ENCODE peak calls at places on chromosomes 16 and 17, in nine cellular contexts. M is tibial artery, B is AG10803, D is ovary, G is psoas muscle, Z is glutamatergic neuron, X is right lobe of liver, U is HFFc6, F is OCI-LY7. S is an unnamed sample.

GRCh38 chr17:61331886-61332285 is 67.8 kb upstream of the TBX2 start:
- DNase-seq in M (peak), B (peak), D (no peak), G (no peak), Z (no peak), X (no peak), U (no peak), F (no peak), S (no peak)

GRCh38 chr16:29994613-29995329 is 646 bp downstream of the HIRIP3 start:
- DNase-seq in M (peak), B (peak), D (peak), G (peak), Z (peak), X (peak), U (peak), F (no peak), S (peak)

GRCh38 chr16:69930117-69930776 is 20.9 kb upstream of the CLEC18A start:
- DNase-seq in M (peak), B (peak), D (peak), G (peak), Z (no peak), X (no peak), U (peak), F (peak), S (peak)

GRCh38 chr16:70651524-70651923 is 5.2 kb downstream of the IL34 start:
- DNase-seq in M (no peak), B (no peak), D (no peak), G (no peak), Z (no peak), X (no peak), U (no peak), F (no peak), S (no peak)

GRCh38 chr17:44334315-44335181 is 9.9 kb upstream of the SLC25A39 start:
- DNase-seq in M (no peak), B (no peak), D (no peak), G (no peak), Z (no peak), X (no peak), U (no peak), F (peak), S (no peak)

GRCh38 chr16:23453338-23454052 is 506 bp upstream of the COG7 start:
- DNase-seq in M (no peak), B (no peak), D (no peak), G (no peak), Z (no peak), X (no peak), U (no peak), F (no peak), S (no peak)

GRCh38 chr17:43832168-43832975 is 574 bp downstream of the MPP3 start:
- DNase-seq in M (peak), B (peak), D (peak), G (peak), Z (peak), X (peak), U (peak), F (no peak), S (peak)

GRCh38 chr17:68792873-68793272 is 162.3 kb downstream of the ABCA8 start:
- DNase-seq in M (no peak), B (no peak), D (no peak), G (no peak), Z (no peak), X (peak), U (no peak), F (no peak), S (no peak)

GRCh38 chr17:76444518-76445311 is 8.2 kb downstream of the UBE2O start:
- DNase-seq in M (peak), B (no peak), D (no peak), G (no peak), Z (peak), X (no peak), U (no peak), F (no peak), S (no peak)

GRCh38 chr16:71637398-71637797 is 11.4 kb downstream of the MARVELD3 start:
- DNase-seq in M (no peak), B (peak), D (no peak), G (no peak), Z (no peak), X (no peak), U (peak), F (no peak), S (no peak)

GRCh38 chr16:4383591-4384495 is 12.2 kb downstream of the VASN start:
- DNase-seq in M (peak), B (no peak), D (no peak), G (no peak), Z (peak), X (no peak), U (no peak), F (no peak), S (no peak)

GRCh38 chr17:39352986-39353385 is 48.4 kb downstream of the FBXL20 start:
- DNase-seq in M (no peak), B (no peak), D (no peak), G (no peak), Z (no peak), X (no peak), U (no peak), F (no peak), S (no peak)

GRCh38 chr16:66950971-66951790 is 9.9 kb upstream of the CES3 start:
- DNase-seq in M (no peak), B (no peak), D (no peak), G (no peak), Z (no peak), X (no peak), U (no peak), F (no peak), S (no peak)

GRCh38 chr17:41959336-41960095 is 7.1 kb upstream of the CNP start:
- DNase-seq in M (no peak), B (peak), D (peak), G (no peak), Z (peak), X (no peak), U (peak), F (peak), S (peak)

GRCh38 chr17:63529711-63530556 is 6.8 kb downstream of the KCNH6 start:
- DNase-seq in M (no peak), B (no peak), D (no peak), G (no peak), Z (no peak), X (no peak), U (no peak), F (no peak), S (no peak)

GRCh38 chr17:75832652-75833400 is 11.4 kb downstream of the UNC13D start:
- DNase-seq in M (no peak), B (no peak), D (no peak), G (no peak), Z (peak), X (no peak), U (no peak), F (peak), S (no peak)

GRCh38 chr17:81968396-81968745 is 7.4 kb upstream of the NOTUM start:
- DNase-seq in M (no peak), B (no peak), D (no peak), G (no peak), Z (no peak), X (no peak), U (no peak), F (no peak), S (no peak)

GRCh38 chr16:13997526-13997925 is 73.6 kb upstream of the MRTFB start:
- DNase-seq in M (no peak), B (no peak), D (no peak), G (no peak), Z (no peak), X (no peak), U (no peak), F (no peak), S (no peak)

GRCh38 chr17:38851434-38851833 is 2.1 kb downstream of the RPL23 start:
- DNase-seq in M (no peak), B (no peak), D (no peak), G (no peak), Z (no peak), X (no peak), U (no peak), F (no peak), S (no peak)

GRCh38 chr17:76174072-76174471 is 33.0 kb upstream of the FOXJ1 start:
- DNase-seq in M (no peak), B (no peak), D (no peak), G (no peak), Z (no peak), X (no peak), U (no peak), F (no peak), S (no peak)

GRCh38 chr17:9666461-9667050 is 21.2 kb downstream of the USP43 start:
- DNase-seq in M (no peak), B (peak), D (no peak), G (no peak), Z (no peak), X (no peak), U (no peak), F (no peak), S (no peak)

GRCh38 chr17:45334231-45334630 is 17.4 kb upstream of the MAP3K14 start:
- DNase-seq in M (peak), B (no peak), D (no peak), G (no peak), Z (no peak), X (no peak), U (no peak), F (peak), S (no peak)

GRCh38 chr17:1111599-1112443 is 68.0 kb downstream of the ABR start:
- DNase-seq in M (no peak), B (peak), D (no peak), G (no peak), Z (no peak), X (no peak), U (no peak), F (no peak), S (no peak)

GRCh38 chr16:84088695-84089395 is 27.9 kb downstream of the MBTPS1 start:
- DNase-seq in M (no peak), B (peak), D (no peak), G (no peak), Z (peak), X (no peak), U (no peak), F (peak), S (no peak)

GRCh38 chr16:47927330-47927729 is 228.5 kb downstream of the ABCC12 start:
- DNase-seq in M (no peak), B (peak), D (no peak), G (no peak), Z (no peak), X (no peak), U (peak), F (no peak), S (no peak)

GRCh38 chr16:57999366-57999970 is 1.0 kb downstream of the ZNF319 start:
- DNase-seq in M (no peak), B (peak), D (no peak), G (no peak), Z (peak), X (peak), U (no peak), F (peak), S (no peak)

GRCh38 chr17:64041912-64042311 is 21.5 kb upstream of the ICAM2 start:
- DNase-seq in M (no peak), B (no peak), D (no peak), G (no peak), Z (no peak), X (no peak), U (no peak), F (no peak), S (no peak)

GRCh38 chr16:842061-842476 is 41.5 kb upstream of the GNG13 start:
- DNase-seq in M (no peak), B (no peak), D (no peak), G (no peak), Z (no peak), X (no peak), U (no peak), F (no peak), S (no peak)

GRCh38 chr16:351804-352520 is 561 bp downstream of the AXIN1 start:
- DNase-seq in M (no peak), B (no peak), D (no peak), G (peak), Z (no peak), X (peak), U (no peak), F (no peak), S (peak)

GRCh38 chr16:82761858-82762257 is 135.1 kb downstream of the CDH13 start:
- DNase-seq in M (no peak), B (no peak), D (no peak), G (no peak), Z (no peak), X (no peak), U (no peak), F (no peak), S (no peak)

GRCh38 chr16:56889206-56889605 is 24.2 kb downstream of the SLC12A3 start:
- DNase-seq in M (no peak), B (no peak), D (no peak), G (no peak), Z (no peak), X (no peak), U (no peak), F (peak), S (no peak)

GRCh38 chr17:82048571-82048971 is 3.0 kb downstream of the RFNG start:
- DNase-seq in M (no peak), B (no peak), D (no peak), G (no peak), Z (no peak), X (no peak), U (no peak), F (no peak), S (no peak)

GRCh38 chr16:48862087-48862532 is 252.1 kb upstream of the N4BP1 start:
- DNase-seq in M (no peak), B (peak), D (no peak), G (no peak), Z (no peak), X (no peak), U (peak), F (no peak), S (peak)

GRCh38 chr17:15281909-15282308 is 16.8 kb upstream of the PMP22 start:
- DNase-seq in M (no peak), B (no peak), D (no peak), G (no peak), Z (no peak), X (no peak), U (no peak), F (no peak), S (no peak)

GRCh38 chr17:42120161-42121065 is 754 bp downstream of the KAT2A start:
- DNase-seq in M (no peak), B (no peak), D (no peak), G (no peak), Z (peak), X (no peak), U (no peak), F (peak), S (peak)

GRCh38 chr16:86455116-86455515 is 55.2 kb upstream of the FOXF1 start:
- DNase-seq in M (no peak), B (peak), D (no peak), G (no peak), Z (no peak), X (no peak), U (no peak), F (no peak), S (no peak)
- TF ChIP-seq CTCF in M (no peak), B (no peak), D (no peak), G (no peak), Z (no peak), X (no peak), U (no peak), F (no peak), S (no peak)

GRCh38 chr16:88455610-88456355 is 2.7 kb downstream of the ZFPM1 start:
- DNase-seq in M (no peak), B (peak), D (no peak), G (no peak), Z (peak), X (no peak), U (no peak), F (peak), S (peak)
- TF ChIP-seq CTCF in M (no peak), B (no peak), D (no peak), G (no peak), Z (no peak), X (no peak), U (no peak), F (no peak), S (no peak)

DNA sequence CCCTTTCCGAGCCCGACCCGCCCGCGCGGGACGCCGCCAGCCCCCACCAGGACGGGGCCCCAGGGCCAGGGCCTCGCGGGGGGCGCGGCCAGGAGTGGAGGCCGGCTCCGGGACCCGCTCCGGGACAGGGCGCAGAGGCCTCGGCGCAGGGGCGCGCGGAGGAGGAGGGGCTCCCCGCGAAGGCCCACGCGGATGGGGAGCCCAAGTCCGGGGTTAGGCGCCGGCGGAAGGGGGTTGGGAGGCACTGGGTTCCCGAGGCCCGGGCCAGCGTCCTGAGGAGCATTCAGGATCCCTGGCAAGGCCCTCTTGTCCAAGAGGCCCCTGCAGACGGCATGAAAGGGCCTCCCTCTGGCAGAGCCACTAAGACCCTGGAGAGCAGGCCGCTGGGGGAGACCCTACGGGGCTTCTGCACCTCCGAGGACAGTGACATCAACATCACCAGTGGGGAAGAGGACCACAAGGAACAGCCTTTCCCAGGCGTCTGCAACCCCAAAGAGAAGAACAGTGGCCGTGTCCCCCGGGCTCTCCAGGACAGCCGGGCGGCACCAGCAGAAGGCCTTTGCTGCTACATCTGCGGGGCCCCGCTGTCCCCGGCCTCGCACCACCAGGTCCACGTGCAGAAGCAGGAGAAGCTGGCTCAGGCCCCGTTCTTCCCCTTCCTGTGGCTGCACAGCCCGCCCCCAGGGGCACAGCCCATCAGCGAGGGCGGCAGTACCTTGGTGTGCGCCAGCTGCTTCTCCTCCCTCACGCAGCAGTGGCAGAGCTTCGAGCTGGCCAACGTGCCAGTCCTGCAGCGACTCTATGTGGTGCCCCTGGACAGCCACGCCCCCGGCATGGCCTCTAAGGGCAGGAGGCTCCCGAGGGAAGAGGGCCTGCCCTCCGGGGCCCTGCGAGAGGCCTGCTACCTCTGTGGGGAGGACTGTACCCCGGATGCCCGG is 58.1 kb upstream of the CIBAR2 start:
- DNase-seq in M (no peak), B (no peak), D (no peak), G (peak), Z (no peak), X (no peak), U (no peak), F (no peak), S (peak)
- TF ChIP-seq CTCF in M (no peak), B (no peak), D (no peak), G (peak), Z (no peak), X (peak), U (no peak), F (no peak), S (no peak)

GRCh38 chr17:49821466-49821865 is 26.4 kb downstream of the TAC4 start:
- DNase-seq in M (no peak), B (no peak), D (no peak), G (no peak), Z (no peak), X (no peak), U (no peak), F (no peak), S (no peak)
- TF ChIP-seq CTCF in M (no peak), B (no peak), D (no peak), G (no peak), Z (no peak), X (no peak), U (no peak), F (no peak), S (no peak)

DNA sequence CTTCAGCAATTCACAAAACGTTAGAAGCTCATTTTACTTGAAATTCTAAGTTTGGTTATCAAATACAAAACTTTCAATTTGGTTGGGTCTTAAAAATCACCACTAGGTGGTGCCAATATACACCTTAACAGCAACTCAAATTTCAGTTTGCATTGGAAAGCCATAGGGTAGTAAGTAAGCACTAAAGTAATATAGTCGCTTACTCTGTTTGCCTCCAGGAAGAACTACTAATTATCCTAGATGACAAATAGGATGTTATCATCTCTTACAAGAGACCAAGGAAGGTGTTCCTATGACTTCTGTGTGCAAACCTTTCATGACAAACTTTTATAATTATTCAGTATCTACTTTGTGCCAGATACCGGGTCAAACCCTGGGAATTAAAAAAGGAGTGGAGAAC is 93.3 kb downstream of the MYO1D start:
- DNase-seq in M (no peak), B (peak), D (no peak), G (no peak), Z (no peak), X (no peak), U (peak), F (peak), S (no peak)
- TF ChIP-seq CTCF in M (peak), B (peak), D (peak), G (peak), Z (peak), X (peak), U (peak), F (peak), S (peak)

DNA sequence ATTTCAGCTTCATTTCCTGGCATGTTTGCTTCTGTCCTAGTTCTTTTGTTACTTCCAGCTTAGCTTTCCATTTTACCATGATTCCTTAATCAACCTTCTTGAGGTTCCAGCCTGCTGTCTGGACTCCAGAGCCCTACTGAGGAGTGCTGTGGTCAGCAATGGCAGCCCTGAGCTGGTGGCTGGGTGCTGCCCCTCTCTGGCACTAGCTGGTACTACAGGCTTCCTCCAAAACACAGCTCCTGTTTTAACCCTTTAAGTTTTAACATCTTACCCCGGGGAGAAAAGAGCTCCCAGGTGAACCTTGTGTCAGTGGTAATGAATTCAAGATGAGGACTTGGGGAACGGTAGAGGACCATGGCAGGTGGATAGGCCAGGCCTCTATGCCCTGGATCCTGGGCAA is 395.5 kb downstream of the TMEM114 start:
- DNase-seq in M (no peak), B (no peak), D (no peak), G (no peak), Z (peak), X (no peak), U (no peak), F (no peak), S (peak)
- TF ChIP-seq CTCF in M (no peak), B (no peak), D (no peak), G (no peak), Z (peak), X (no peak), U (peak), F (peak), S (peak)

DNA sequence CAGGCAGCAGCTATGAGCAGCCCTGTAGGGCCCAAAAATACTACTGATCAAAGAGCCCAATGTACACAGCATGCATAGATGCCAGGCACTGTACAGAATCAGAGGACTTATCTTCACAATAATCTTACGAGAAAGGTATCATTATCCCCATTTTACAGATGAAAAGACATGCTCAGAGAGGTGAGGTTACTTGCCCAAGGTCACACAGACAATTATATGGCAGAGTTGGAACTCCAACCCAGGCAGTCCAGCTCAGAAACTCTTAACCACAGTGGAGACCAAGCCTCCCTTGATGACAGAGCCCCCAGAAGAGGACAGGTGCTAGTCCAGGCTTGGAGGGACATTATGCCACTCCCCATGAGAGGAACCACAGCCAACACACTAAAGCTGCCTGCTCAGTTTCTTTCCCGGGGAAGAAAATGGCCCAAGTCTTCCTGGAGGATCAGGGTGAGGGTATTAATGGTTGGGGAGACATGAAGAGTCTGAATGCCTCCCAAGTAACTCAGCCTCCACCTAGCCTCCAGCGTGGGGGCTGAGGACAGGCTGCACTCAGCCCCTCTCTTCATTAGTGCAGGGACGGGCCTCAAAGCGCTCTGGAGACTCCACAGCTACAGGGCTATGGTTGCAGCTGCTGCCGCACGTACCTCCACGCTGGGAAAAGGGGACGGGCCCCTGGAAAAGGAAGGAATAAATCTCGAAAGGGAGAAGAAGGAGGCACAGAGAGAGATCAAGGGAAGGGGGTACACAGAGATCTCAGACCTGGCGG is 820 bp downstream of the UNC119 start:
- DNase-seq in M (no peak), B (peak), D (no peak), G (no peak), Z (peak), X (no peak), U (no peak), F (no peak), S (no peak)
- TF ChIP-seq CTCF in M (no peak), B (no peak), D (no peak), G (no peak), Z (no peak), X (no peak), U (no peak), F (no peak), S (no peak)

GRCh38 chr16:73048292-73049050 is 543 bp upstream of the ZFHX3 start:
- DNase-seq in M (peak), B (peak), D (peak), G (peak), Z (peak), X (peak), U (peak), F (no peak), S (peak)
- TF ChIP-seq CTCF in M (no peak), B (no peak), D (no peak), G (no peak), Z (no peak), X (peak), U (no peak), F (no peak), S (no peak)